ENCODE peak calls at places on chromosomes 2 and 18, in five cellular contexts. I is GM12878, C is H1, H is K562, N is HepG2. S is an unnamed sample.

GRCh38 chr2:67311536-67311935 is 85.6 kb upstream of the ETAA1 start:
- DNase-seq in H (no peak), I (no peak), N (no peak), C (no peak), S (no peak)

GRCh38 chr2:9690252-9690651 is 59.5 kb upstream of the YWHAQ start:
- DNase-seq in N (no peak), C (no peak), H (no peak), I (no peak), S (no peak)

GRCh38 chr18:10140461-10140911 is 226.7 kb downstream of the VAPA start:
- DNase-seq in N (no peak), C (no peak), I (no peak), H (no peak), S (no peak)

GRCh38 chr18:42929857-42930256 is 185.6 kb downstream of the RIT2 start:
- DNase-seq in I (no peak), C (no peak), H (no peak), N (no peak), S (no peak)

GRCh38 chr18:26540041-26540628 is 8.2 kb downstream of the KCTD1 start:
- DNase-seq in H (no peak), N (no peak), I (no peak), C (no peak), S (no peak)

GRCh38 chr2:19872302-19872701 is 29.5 kb downstream of the TTC32 start:
- DNase-seq in I (no peak), N (no peak), H (no peak), C (no peak), S (no peak)

GRCh38 chr18:7958081-7958896 is 391.2 kb downstream of the PTPRM start:
- DNase-seq in I (peak), N (no peak), H (no peak), C (no peak), S (no peak)

GRCh38 chr2:142952018-142952417 is 74.6 kb downstream of the KYNU start:
- DNase-seq in N (no peak), H (no peak), C (no peak), I (no peak), S (no peak)

GRCh38 chr18:60010984-60011383 is 111.2 kb downstream of the PMAIP1 start:
- DNase-seq in I (no peak), N (no peak), H (no peak), C (no peak), S (no peak)

GRCh38 chr2:150234787-150235512 is 252.5 kb downstream of the RND3 start:
- DNase-seq in H (no peak), N (no peak), C (no peak), I (no peak), S (no peak)

GRCh38 chr18:8717011-8717770 is 11.8 kb downstream of the MTCL1 start:
- DNase-seq in C (peak), I (no peak), N (no peak), H (no peak), S (no peak)

GRCh38 chr2:156379714-156380113 is 47.2 kb upstream of the NR4A2 start:
- DNase-seq in H (no peak), C (no peak), N (no peak), I (no peak), S (no peak)
- TF ChIP-seq HDAC2 in H (no peak), C (no peak), N (no peak), I (no peak), S (no peak)

GRCh38 chr2:238864207-238865014 is 16.5 kb downstream of the TWIST2 start:
- DNase-seq in N (peak), H (no peak), C (peak), I (no peak), S (peak)
- TF ChIP-seq RFX5 in N (no peak), H (no peak), C (no peak), I (no peak), S (no peak)

DNA sequence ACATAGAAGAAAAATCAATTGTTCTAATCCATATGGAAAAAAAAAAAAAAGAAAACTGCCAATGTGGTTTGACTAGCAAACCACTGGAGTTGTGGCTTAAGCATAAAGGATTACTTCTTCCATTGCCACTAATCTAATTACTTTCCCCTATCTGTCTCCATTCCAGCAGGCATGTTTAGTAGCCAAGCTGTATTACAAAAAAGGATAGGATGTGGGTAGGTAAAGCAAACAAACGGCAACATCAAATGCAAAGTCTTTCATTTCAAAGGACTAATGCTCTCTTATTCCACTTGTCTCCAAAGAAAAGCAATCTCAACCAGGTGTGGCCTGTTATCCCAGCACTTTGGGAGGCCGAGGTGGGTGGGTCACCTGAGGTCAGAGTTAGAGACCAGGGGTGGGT is 36.5 kb downstream of the SLC8A1 start:
- DNase-seq in N (no peak), C (no peak), H (no peak), I (no peak), S (no peak)
- TF ChIP-seq HDAC2 in N (no peak), C (no peak), H (no peak), I (no peak), S (no peak)

DNA sequence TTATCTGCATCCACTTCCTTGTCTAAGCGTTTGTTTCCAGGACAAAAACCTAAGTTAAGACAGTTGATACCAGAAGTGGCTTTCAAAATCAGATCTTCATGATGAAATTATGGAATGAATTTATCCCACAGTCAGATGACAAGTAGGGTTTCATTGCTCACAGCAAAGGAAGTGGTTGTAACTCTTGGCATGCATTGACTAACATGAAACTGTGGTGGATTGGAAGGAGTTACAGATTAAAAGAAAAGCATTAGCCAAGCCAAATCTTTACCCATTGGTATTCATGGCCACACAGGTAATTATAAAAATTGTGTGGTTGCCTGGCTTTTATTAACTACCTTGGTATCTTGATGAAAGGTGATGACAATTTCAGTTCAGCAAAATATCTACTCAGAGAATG is 438.0 kb upstream of the NXPH2 start:
- DNase-seq in C (no peak), N (no peak), H (no peak), I (no peak), S (no peak)
- TF ChIP-seq RFX5 in C (no peak), N (no peak), H (no peak), I (no peak), S (no peak)

GRCh38 chr2:205198130-205198505 is 484.2 kb upstream of the NRP2 start:
- DNase-seq in C (no peak), H (no peak), I (no peak), N (no peak), S (no peak)
- TF ChIP-seq HDAC2 in C (no peak), H (no peak), I (no peak), N (no peak), S (no peak)

DNA sequence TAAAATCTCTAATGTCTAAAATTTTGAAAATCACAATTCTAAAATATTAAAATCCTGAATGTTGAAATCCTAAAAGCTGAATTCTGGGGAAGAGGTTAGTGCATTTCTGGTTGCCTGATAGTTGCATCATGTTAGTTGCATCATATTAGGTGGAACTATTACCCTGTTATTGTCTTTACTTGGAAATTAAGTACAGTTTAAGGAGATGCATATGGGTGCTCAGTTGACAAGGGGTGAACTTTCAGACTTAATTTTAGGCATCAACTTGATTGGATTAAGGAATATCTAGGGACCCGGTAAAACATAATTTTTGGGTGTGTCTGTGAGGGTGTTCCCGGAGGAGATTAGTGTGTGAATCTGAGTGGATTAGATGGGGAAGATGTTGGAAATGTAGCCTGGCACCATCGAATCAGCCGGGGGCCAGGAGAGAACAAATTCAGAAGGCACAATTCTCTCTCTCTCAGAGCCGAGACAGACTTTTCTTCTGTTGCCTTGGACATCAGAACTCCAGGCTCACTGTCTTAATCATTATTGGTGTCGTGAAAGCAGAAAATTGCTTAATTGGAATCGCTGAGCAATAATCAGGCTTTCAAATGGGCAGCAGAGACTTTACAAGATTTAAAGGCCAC is 409.8 kb downstream of the PLCL1 start:
- DNase-seq in I (no peak), H (no peak), C (no peak), N (no peak), S (no peak)
- TF ChIP-seq RFX5 in I (no peak), H (no peak), C (no peak), N (no peak), S (no peak)

GRCh38 chr2:72788756-72789155 is 37.1 kb downstream of the EXOC6B start:
- DNase-seq in I (no peak), H (no peak), C (no peak), N (no peak), S (no peak)

GRCh38 chr2:72793798-72794447 is 31.9 kb downstream of the EXOC6B start:
- DNase-seq in N (no peak), H (no peak), C (no peak), I (no peak), S (no peak)

GRCh38 chr2:72796766-72797165 is 29.1 kb downstream of the EXOC6B start:
- DNase-seq in H (no peak), I (no peak), C (no peak), N (no peak), S (no peak)

GRCh38 chr2:72789241-72789640 is 36.6 kb downstream of the EXOC6B start:
- DNase-seq in C (no peak), H (no peak), I (no peak), N (no peak), S (no peak)

DNA sequence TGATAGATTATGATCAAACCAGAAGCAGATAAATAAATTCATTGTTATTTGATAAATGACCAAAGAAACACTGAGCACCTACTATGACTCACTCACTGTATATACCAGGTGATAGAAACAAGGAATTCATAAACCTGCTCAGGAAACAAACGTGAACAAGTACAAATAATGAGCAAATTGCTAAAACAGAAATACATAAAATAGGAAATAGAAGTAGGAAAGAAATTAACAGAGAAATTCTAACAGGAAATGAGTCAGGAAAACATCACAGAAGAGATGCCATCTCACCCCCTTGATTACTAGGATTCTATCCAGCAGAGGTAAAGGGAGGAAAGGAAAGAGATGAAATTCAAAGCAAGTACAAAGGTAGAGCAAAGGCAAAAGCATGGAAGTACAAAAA is 31.3 kb downstream of the EXOC6B start:
- DNase-seq in H (no peak), N (no peak), C (no peak), I (no peak), S (no peak)
- TF ChIP-seq HDAC2 in H (no peak), N (no peak), C (no peak), I (no peak), S (no peak)

GRCh38 chr2:212441141-212441540 is 97.5 kb downstream of the ERBB4 start:
- DNase-seq in H (no peak), N (no peak), I (no peak), C (no peak), S (no peak)
- TF ChIP-seq RFX5 in H (no peak), N (no peak), I (no peak), C (no peak), S (no peak)

DNA sequence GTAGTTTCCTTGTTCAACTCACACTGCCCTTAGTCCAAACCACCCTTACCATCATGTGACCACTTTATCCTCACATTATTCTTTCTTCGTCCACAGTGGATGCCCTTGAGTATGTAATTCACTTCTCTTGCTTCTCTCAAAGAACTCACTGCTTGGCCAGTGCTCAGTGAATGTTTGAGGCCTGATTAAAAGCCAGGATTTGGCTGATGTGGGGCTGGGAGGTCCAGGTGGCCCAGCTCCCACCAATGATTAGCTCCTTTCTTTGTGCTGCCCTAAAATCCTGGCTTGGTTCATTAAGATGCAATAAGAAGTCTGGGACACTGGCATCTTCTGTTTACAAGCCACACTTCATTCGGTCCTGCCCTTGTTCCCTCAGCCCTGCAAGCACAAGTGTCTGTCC is 97.8 kb upstream of the CELF4 start:
- DNase-seq in I (no peak), C (no peak), N (no peak), H (no peak), S (no peak)
- TF ChIP-seq HDAC2 in I (no peak), C (no peak), N (no peak), H (no peak), S (no peak)

S was measured in A549.